ENCODE peak calls at places on chromosomes 4 and X, in nine cellular contexts. One of them, this sample, is unnamed.

GRCh38 chr4:110075083-110075738 is 123.2 kb downstream of the ELOVL6 start:
- DNase-seq in sciatic nerve: no peak
- DNase-seq in posterior cingulate gyrus: no peak
- DNase-seq in iPS-NIHi11: no peak
- DNase-seq in OCI-LY7: no peak
- DNase-seq in AG09309: no peak
- DNase-seq in lower lobe of right lung: no peak
- DNase-seq in neuronal stem cell: no peak
- DNase-seq in effector memory CD8-positive, alpha-beta T cell: no peak
- DNase-seq in this sample: no peak

GRCh38 chr4:113468165-113469022 is 293.1 kb downstream of the CAMK2D start:
- DNase-seq in iPS-NIHi11: peak; percentile 43
- DNase-seq in neuronal stem cell: peak; percentile 38
- DNase-seq in AG09309: peak; percentile 97
- DNase-seq in posterior cingulate gyrus: peak; percentile 75
- DNase-seq in OCI-LY7: no peak
- DNase-seq in effector memory CD8-positive, alpha-beta T cell: no peak
- DNase-seq in lower lobe of right lung: peak; percentile 73
- DNase-seq in sciatic nerve: peak; percentile 74
- DNase-seq in this sample: peak; percentile 99

GRCh38 chr4:73309211-73309610 is 50.6 kb upstream of the ANKRD17 start:
- DNase-seq in posterior cingulate gyrus: no peak
- DNase-seq in iPS-NIHi11: no peak
- DNase-seq in effector memory CD8-positive, alpha-beta T cell: no peak
- DNase-seq in AG09309: no peak
- DNase-seq in OCI-LY7: no peak
- DNase-seq in neuronal stem cell: no peak
- DNase-seq in sciatic nerve: no peak
- DNase-seq in lower lobe of right lung: no peak
- DNase-seq in this sample: no peak

GRCh38 chr4:76485450-76485849 is 50.4 kb downstream of the SHROOM3 start:
- DNase-seq in lower lobe of right lung: no peak
- DNase-seq in OCI-LY7: no peak
- DNase-seq in posterior cingulate gyrus: no peak
- DNase-seq in AG09309: no peak
- DNase-seq in effector memory CD8-positive, alpha-beta T cell: no peak
- DNase-seq in iPS-NIHi11: peak; percentile 51
- DNase-seq in neuronal stem cell: no peak
- DNase-seq in sciatic nerve: no peak
- DNase-seq in this sample: no peak

GRCh38 chrX:73214366-73215094 is at the start of gene NAP1L2:
- DNase-seq in lower lobe of right lung: peak; percentile 36
- DNase-seq in sciatic nerve: peak; percentile 58
- DNase-seq in OCI-LY7: no peak
- DNase-seq in neuronal stem cell: peak; percentile 18
- DNase-seq in effector memory CD8-positive, alpha-beta T cell: peak; percentile 9
- DNase-seq in posterior cingulate gyrus: peak; percentile 91
- DNase-seq in AG09309: no peak
- DNase-seq in iPS-NIHi11: peak; percentile 26
- DNase-seq in this sample: no peak

GRCh38 chr4:121122661-121123060 is 41.5 kb downstream of the TNIP3 start:
- DNase-seq in effector memory CD8-positive, alpha-beta T cell: no peak
- DNase-seq in sciatic nerve: no peak
- DNase-seq in posterior cingulate gyrus: no peak
- DNase-seq in neuronal stem cell: no peak
- DNase-seq in lower lobe of right lung: no peak
- DNase-seq in iPS-NIHi11: no peak
- DNase-seq in AG09309: no peak
- DNase-seq in OCI-LY7: no peak
- DNase-seq in this sample: no peak

GRCh38 chrX:95290455-95290854 is 1394.2 kb upstream of the DIAPH2 start:
- DNase-seq in effector memory CD8-positive, alpha-beta T cell: no peak
- DNase-seq in AG09309: no peak
- DNase-seq in OCI-LY7: no peak
- DNase-seq in iPS-NIHi11: peak; percentile 1
- DNase-seq in lower lobe of right lung: no peak
- DNase-seq in neuronal stem cell: no peak
- DNase-seq in sciatic nerve: no peak
- DNase-seq in posterior cingulate gyrus: no peak
- DNase-seq in this sample: no peak

GRCh38 chr4:52956691-52957090 is 94.6 kb downstream of the RASL11B start:
- DNase-seq in lower lobe of right lung: no peak
- DNase-seq in iPS-NIHi11: no peak
- DNase-seq in effector memory CD8-positive, alpha-beta T cell: no peak
- DNase-seq in posterior cingulate gyrus: peak; percentile 56
- DNase-seq in AG09309: no peak
- DNase-seq in OCI-LY7: no peak
- DNase-seq in sciatic nerve: no peak
- DNase-seq in neuronal stem cell: no peak
- DNase-seq in this sample: no peak